ENCODE peak calls at places on chromosomes 4 and X, in seven cellular contexts. E, M, F, N, X, S and D are unnamed samples.

GRCh38 chr4:35342833-35343232 is 901.5 kb downstream of the ARAP2 start:
- DNase-seq in N (no peak), M (no peak), S (no peak), X (no peak), F (no peak), E (no peak), D (no peak)

GRCh38 chr4:8719421-8719820 is 126.9 kb downstream of the CPZ start:
- DNase-seq in F (peak; percentile 2), X (no peak), N (no peak), M (no peak), E (no peak), S (no peak), D (no peak)

GRCh38 chrX:319579-320125 is 1.1 kb upstream of the GTPBP6 start:
- DNase-seq in S (no peak), N (no peak), X (no peak), M (no peak), E (no peak), F (no peak), D (no peak)

GRCh38 chr4:123430031-123430430 is 33.4 kb downstream of the SPRY1 start:
- DNase-seq in M (no peak), X (no peak), N (peak; percentile 56), E (no peak), F (no peak), S (no peak), D (no peak)

GRCh38 chr4:74152841-74153240 is 5.1 kb upstream of the MTHFD2L start:
- DNase-seq in N (no peak), S (no peak), X (no peak), F (no peak), E (peak; percentile 11), M (no peak), D (no peak)

GRCh38 chrX:47482512-47483309 is at the start of gene ZNF41:
- DNase-seq in S (peak; percentile 73), E (peak; percentile 81), N (peak; percentile 76), F (peak; percentile 68), X (peak; percentile 80), M (peak; percentile 77), D (peak; percentile 84)

GRCh38 chr4:25092139-25092538 is 61.4 kb upstream of the LGI2 start:
- DNase-seq in X (peak; percentile 36), M (no peak), N (no peak), F (no peak), E (peak; percentile 25), S (no peak), D (no peak)

GRCh38 chrX:1248381-1249061 is 20.1 kb upstream of the CSF2RA start:
- DNase-seq in S (no peak), F (no peak), E (no peak), M (peak; percentile 38), N (peak; percentile 44), X (peak; percentile 99), D (no peak)

GRCh38 chrX:135516376-135516775 is 4.1 kb upstream of the INTS6L start:
- DNase-seq in E (no peak), F (no peak), S (no peak), X (peak; percentile 63), M (no peak), N (no peak), D (no peak)

GRCh38 chr4:87005690-87006461 is 71.1 kb downstream of the AFF1 start:
- DNase-seq in N (peak; percentile 71), M (no peak), E (no peak), S (peak; percentile 35), F (no peak), X (peak; percentile 51), D (peak; percentile 48)

GRCh38 chr4:8547108-8547911 is 32.9 kb upstream of the GPR78 start:
- DNase-seq in N (no peak), X (peak; percentile 91), S (peak; percentile 41), E (peak; percentile 34), M (peak; percentile 89), F (no peak), D (no peak)

GRCh38 chrX:63434665-63435064 is 83.5 kb upstream of the SPIN4 start:
- DNase-seq in M (peak; percentile 31), S (peak; percentile 1), F (no peak), X (peak; percentile 48), N (no peak), E (peak; percentile 1), D (no peak)

GRCh38 chr4:10879411-10880110 is 195.0 kb upstream of the CLNK start:
- DNase-seq in S (no peak), F (no peak), E (no peak), X (no peak), N (no peak), M (no peak), D (no peak)

GRCh38 chr4:2480649-2481048 is 11.7 kb downstream of the RNF4 start:
- DNase-seq in S (no peak), F (no peak), M (no peak), X (no peak), E (no peak), N (no peak), D (no peak)

GRCh38 chr4:7557447-7557846 is 122.7 kb upstream of the PSAPL1 start:
- DNase-seq in E (peak; percentile 9), N (no peak), X (no peak), M (peak; percentile 91), F (no peak), S (peak; percentile 77), D (no peak)

GRCh38 chr4:72314869-72315268 is 254.2 kb downstream of the ADAMTS3 start:
- DNase-seq in M (peak; percentile 72), X (no peak), S (peak; percentile 90), E (peak; percentile 96), F (peak; percentile 18), N (no peak), D (no peak)

GRCh38 chrX:111169141-111169540 is 73.2 kb downstream of the PAK3 start:
- DNase-seq in N (no peak), M (no peak), X (no peak), E (no peak), S (no peak), F (no peak), D (no peak)

GRCh38 chrX:39445336-39445735 is 644.1 kb downstream of the MID1IP1 start:
- DNase-seq in E (no peak), S (no peak), X (peak; percentile 44), M (no peak), F (no peak), N (peak; percentile 40), D (peak; percentile 39)

GRCh38 chr4:176883681-176884418 is 91.1 kb upstream of the VEGFC start:
- DNase-seq in M (peak; percentile 90), S (peak; percentile 96), E (peak; percentile 40), N (no peak), F (no peak), X (no peak), D (no peak)

GRCh38 chrX:132090370-132091152 is 37.3 kb downstream of the FRMD7 start:
- DNase-seq in S (no peak), E (no peak), X (no peak), M (no peak), F (no peak), N (no peak), D (no peak)

GRCh38 chr4:184644553-184645307 is 4.5 kb downstream of the CASP3 start:
- DNase-seq in N (no peak), F (no peak), E (no peak), M (peak; percentile 62), S (no peak), X (peak; percentile 24), D (peak; percentile 48)